ENCODE peak calls at places on chromosomes 11 and 22, in ten cellular contexts. Z is IMR-90, A is A549, P is suprapubic skin, R is breast epithelium, B is tibial nerve, S is GM12892, J is Peyer's patch, I is upper lobe of left lung, G is HCT116. Y is an unnamed sample.

GRCh38 chr11:134562941-134563471 is 151.0 kb upstream of the B3GAT1 start:
- DNase-seq in Z (no peak), A (no peak), P (peak; percentile 63), R (no peak), B (no peak), S (no peak), J (no peak), I (peak; percentile 57), G (no peak), Y (no peak)

GRCh38 chr11:2989551-2989950 is 2.6 kb downstream of the NAP1L4 start:
- DNase-seq in Z (no peak), A (no peak), P (no peak), R (no peak), B (no peak), S (no peak), J (no peak), I (no peak), G (no peak), Y (no peak)

GRCh38 chr22:28983190-28983589 is 78.4 kb downstream of the C22orf31 start:
- DNase-seq in Z (no peak), A (no peak), P (no peak), R (no peak), B (no peak), S (no peak), J (no peak), I (no peak), G (no peak), Y (no peak)

GRCh38 chr11:85575388-85575787 is 51.8 kb downstream of the DLG2 start:
- DNase-seq in Z (no peak), A (no peak), P (no peak), R (no peak), B (no peak), S (no peak), J (no peak), I (no peak), G (no peak), Y (no peak)

GRCh38 chr22:20235453-20235991 is 32.6 kb downstream of the RTN4R start:
- DNase-seq in Z (no peak), A (no peak), P (no peak), R (no peak), B (no peak), S (no peak), J (no peak), I (peak; percentile 74), G (no peak), Y (no peak)

GRCh38 chr11:102994101-102994500 is 38.6 kb upstream of the MMP13 start:
- DNase-seq in Z (peak; percentile 18), A (no peak), P (no peak), R (no peak), B (no peak), S (no peak), J (no peak), I (no peak), G (peak; percentile 23), Y (no peak)

GRCh38 chr22:49365191-49365837 is 462.4 kb downstream of the BRD1 start:
- DNase-seq in Z (no peak), A (no peak), P (no peak), R (no peak), B (no peak), S (no peak), J (peak; percentile 5), I (no peak), G (no peak), Y (no peak)

GRCh38 chr11:74255741-74256369 is 55.6 kb downstream of the P4HA3 start:
- DNase-seq in Z (peak; percentile 63), A (peak; percentile 73), P (no peak), R (no peak), B (peak; percentile 53), S (peak; percentile 43), J (peak; percentile 25), I (no peak), G (peak; percentile 29), Y (peak; percentile 56)

GRCh38 chr11:2358754-2359444 is 18.2 kb upstream of the CD81 start:
- DNase-seq in Z (no peak), A (no peak), P (no peak), R (no peak), B (no peak), S (no peak), J (peak; percentile 17), I (no peak), G (no peak), Y (no peak)

GRCh38 chr11:58926251-58926650 is 13.0 kb upstream of the GLYATL1 start:
- DNase-seq in Z (peak; percentile 72), A (no peak), P (no peak), R (no peak), B (no peak), S (no peak), J (no peak), I (no peak), G (no peak), Y (no peak)

GRCh38 chr11:95606824-95607223 is 182.8 kb downstream of the FAM76B start:
- DNase-seq in Z (no peak), A (no peak), P (no peak), R (no peak), B (no peak), S (no peak), J (no peak), I (no peak), G (no peak), Y (no peak)

GRCh38 chr11:40235841-40236240 is 1223.6 kb downstream of the LRRC4C start:
- DNase-seq in Z (no peak), A (no peak), P (no peak), R (no peak), B (no peak), S (no peak), J (no peak), I (no peak), G (no peak), Y (no peak)

DNA sequence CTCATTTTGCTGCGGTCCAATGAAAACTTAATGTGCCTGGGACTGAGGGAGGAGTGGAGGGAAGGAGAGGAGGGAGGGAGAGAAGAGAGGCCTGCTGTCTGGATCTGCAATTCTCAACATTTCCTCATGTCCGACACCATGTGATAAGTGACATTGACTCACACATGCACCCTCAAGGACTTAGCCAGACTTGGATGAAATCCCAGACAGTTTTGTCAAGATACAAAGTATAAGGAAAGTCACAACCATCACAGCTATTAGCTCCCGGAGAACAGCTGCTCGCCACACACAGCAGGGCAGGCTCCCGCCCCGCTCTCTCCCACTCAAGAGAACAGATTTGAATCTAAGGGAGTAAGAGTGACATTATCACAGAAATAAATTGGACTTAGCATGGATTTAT is 5.5 kb downstream of the DNAL4 start:
- DNase-seq in Z (peak; percentile 96), A (peak; percentile 49), P (no peak), R (peak; percentile 55), B (peak; percentile 54), S (no peak), J (no peak), I (peak; percentile 43), G (no peak), Y (peak; percentile 70)
- TF ChIP-seq POLR2A in Z (no peak), A (no peak), P (no peak), R (no peak), B (no peak), S (no peak), J (no peak), I (no peak), G (no peak), Y (no peak)

GRCh38 chr11:82831364-82831763 is 68.9 kb downstream of the PRCP start:
- DNase-seq in Z (no peak), A (no peak), P (no peak), R (no peak), B (no peak), S (no peak), J (no peak), I (no peak), G (no peak), Y (no peak)
- TF ChIP-seq POLR2A in Z (no peak), A (no peak), P (no peak), R (no peak), B (no peak), S (no peak), J (no peak), I (no peak), G (no peak), Y (no peak)

GRCh38 chr11:12110201-12110713 is at the start of gene MICAL2:
- DNase-seq in Z (peak; percentile 85), A (peak; percentile 85), P (peak; percentile 89), R (peak; percentile 82), B (peak; percentile 68), S (peak; percentile 93), J (peak; percentile 55), I (peak; percentile 98), G (peak; percentile 61), Y (peak; percentile 92)
- TF ChIP-seq POLR2A in Z (peak; percentile 90), A (peak; percentile 18), P (peak; percentile 67), R (no peak), B (peak; percentile 73), S (no peak), J (peak; percentile 83), I (peak; percentile 45), G (no peak), Y (peak; percentile 59)

GRCh38 chr11:18527512-18527911 is 770 bp upstream of the TSG101 start:
- DNase-seq in Z (peak; percentile 43), A (peak; percentile 36), P (no peak), R (no peak), B (no peak), S (no peak), J (no peak), I (no peak), G (no peak), Y (no peak)

GRCh38 chr11:18523079-18523478 is 3.7 kb downstream of the TSG101 start:
- DNase-seq in Z (no peak), A (no peak), P (no peak), R (no peak), B (no peak), S (no peak), J (no peak), I (no peak), G (no peak), Y (no peak)

GRCh38 chr11:18526130-18526520 is 617 bp downstream of the TSG101 start:
- DNase-seq in Z (no peak), A (no peak), P (no peak), R (no peak), B (no peak), S (no peak), J (no peak), I (no peak), G (no peak), Y (no peak)

GRCh38 chr11:18524248-18524647 is 2.5 kb downstream of the TSG101 start:
- DNase-seq in Z (no peak), A (no peak), P (no peak), R (no peak), B (no peak), S (no peak), J (no peak), I (no peak), G (no peak), Y (no peak)

DNA sequence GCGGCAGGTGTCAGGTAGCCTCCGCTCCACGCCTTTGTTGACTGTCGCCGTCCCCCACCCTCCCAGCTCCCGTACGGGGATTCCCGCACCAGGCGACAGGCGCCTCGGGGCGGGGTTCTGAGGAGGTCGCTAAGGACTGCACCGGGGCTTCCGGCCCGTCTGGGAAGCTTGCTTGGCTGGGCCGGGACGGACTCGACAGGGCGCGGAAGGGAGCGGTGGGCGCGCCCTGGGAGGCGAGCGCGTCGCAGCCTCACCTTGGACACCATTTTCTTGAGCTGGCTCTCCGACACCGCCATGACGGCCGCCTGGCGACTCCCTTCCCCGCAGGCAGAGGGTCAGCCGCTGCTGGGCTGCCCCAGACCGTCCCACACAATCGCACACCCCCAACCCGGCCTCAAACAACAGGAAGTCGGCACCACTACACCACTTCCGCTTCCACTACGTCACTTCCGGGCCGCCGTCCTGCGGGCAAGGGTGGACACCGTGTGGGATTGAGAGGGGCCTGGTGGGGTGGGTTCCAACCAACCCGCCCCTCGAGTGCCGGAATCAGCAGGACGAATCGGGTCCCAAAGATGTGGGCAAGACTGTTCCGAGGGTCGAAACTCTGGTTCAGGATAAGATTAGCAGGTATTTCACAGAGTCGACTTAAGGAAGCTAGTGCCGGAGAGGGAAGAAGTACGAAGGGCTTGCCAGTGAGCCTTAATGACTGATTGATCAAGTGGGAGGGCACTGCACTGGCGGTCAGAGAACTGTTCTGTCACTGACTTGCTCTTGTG is at the start of gene TSG101:
- DNase-seq in Z (peak; percentile 92), A (peak; percentile 97), P (peak; percentile 97), R (peak; percentile 88), B (peak; percentile 94), S (peak; percentile 79), J (peak; percentile 95), I (peak; percentile 94), G (peak; percentile 88), Y (peak; percentile 95)
- TF ChIP-seq POLR2A in Z (peak; percentile 87), A (peak; percentile 91), P (peak; percentile 86), R (peak; percentile 80), B (peak; percentile 83), S (peak; percentile 97), J (peak; percentile 88), I (peak; percentile 73), G (peak; percentile 72), Y (peak; percentile 82)

Y was measured in ovary.